ENCODE peak calls at places on chromosomes 2 and 18, in seven cellular contexts. F, H, M, L, G, K and R are unnamed samples.

GRCh38 chr2:64792310-64792709 is 138.6 kb upstream of the SERTAD2 start:
- DNase-seq in K (no peak), L (no peak), H (no peak), M (peak), G (peak), F (no peak), R (peak)

GRCh38 chr2:191566347-191566746 is 111.6 kb upstream of the NABP1 start:
- DNase-seq in F (no peak), M (peak), K (peak), L (peak), G (peak), H (peak), R (peak)

GRCh38 chr2:98502556-98503335 is 58.1 kb downstream of the INPP4A start:
- DNase-seq in H (peak), L (no peak), M (peak), F (no peak), G (no peak), K (no peak), R (peak)

GRCh38 chr2:73901143-73901542 is 8.3 kb downstream of the ACTG2 start:
- DNase-seq in G (no peak), M (no peak), F (no peak), H (no peak), K (no peak), L (no peak), R (no peak)

GRCh38 chr2:232951891-232952290 is 61.2 kb downstream of the NGEF start:
- DNase-seq in L (no peak), G (no peak), M (no peak), F (no peak), K (no peak), H (no peak), R (peak)

GRCh38 chr2:205868054-205868453 is 185.8 kb downstream of the NRP2 start:
- DNase-seq in H (no peak), L (no peak), K (no peak), M (no peak), F (no peak), G (no peak), R (no peak)

GRCh38 chr18:24413148-24413547 is 13.3 kb upstream of the IMPACT start:
- DNase-seq in M (no peak), K (peak), G (no peak), H (peak), F (no peak), L (no peak), R (no peak)

GRCh38 chr18:7980661-7981060 is 413.5 kb downstream of the PTPRM start:
- DNase-seq in H (no peak), L (no peak), K (no peak), F (no peak), G (peak), M (no peak), R (no peak)

GRCh38 chr18:55997156-55997561 is 409.2 kb upstream of the TCF4 start:
- DNase-seq in F (no peak), L (no peak), M (no peak), K (no peak), H (peak), G (no peak), R (no peak)

GRCh38 chr18:68436485-68436884 is 278.4 kb downstream of the TMX3 start:
- DNase-seq in K (no peak), F (no peak), L (no peak), G (no peak), M (peak), H (peak), R (peak)

GRCh38 chr2:67389788-67390187 is 7.3 kb upstream of the ETAA1 start:
- DNase-seq in M (no peak), H (no peak), G (no peak), F (no peak), K (no peak), L (no peak), R (peak)

GRCh38 chr2:195257979-195258378 is 399.0 kb upstream of the SLC39A10 start:
- DNase-seq in H (no peak), L (no peak), K (no peak), F (no peak), G (no peak), M (no peak), R (no peak)

GRCh38 chr2:53442783-53443182 is 324.8 kb upstream of the CHAC2 start:
- DNase-seq in F (no peak), L (no peak), H (no peak), G (no peak), M (no peak), K (no peak), R (peak)

GRCh38 chr2:100365434-100365833 is 43.1 kb upstream of the LONRF2 start:
- DNase-seq in H (peak), L (no peak), M (peak), K (no peak), F (no peak), G (peak), R (peak)

GRCh38 chr2:201234167-201235139 is 25.9 kb upstream of the CASP8 start:
- DNase-seq in G (peak), M (peak), L (no peak), H (peak), F (no peak), K (no peak), R (no peak)

GRCh38 chr2:9556121-9556869 is 665 bp upstream of the ADAM17 start:
- DNase-seq in K (no peak), M (peak), L (peak), H (no peak), F (no peak), G (peak), R (peak)